ENCODE peak calls at places on chromosome 3, in five cellular contexts. C, F, T, U and A are unnamed samples.
A peak's percentile ranks its signal among the peaks of the same experiment; 100 is the strongest.

GRCh38 chr3:60979861-60980739 is 271.2 kb downstream of the FHIT start:
- DNase-seq in T (no peak), U (no peak), F (no peak), C (no peak), A (no peak)

GRCh38 chr3:15782429-15782828 is 15.3 kb downstream of the ANKRD28 start:
- DNase-seq in T (no peak), F (no peak), U (no peak), C (no peak), A (no peak)

GRCh38 chr3:127764841-127765362 is 57.4 kb downstream of the MGLL start:
- DNase-seq in T (no peak), C (no peak), U (no peak), F (no peak), A (no peak)

GRCh38 chr3:194141415-194142155 is 5.6 kb downstream of the HES1 start:
- DNase-seq in F (peak; percentile 96), T (peak; percentile 91), U (peak; percentile 26), C (peak; percentile 64), A (no peak)

GRCh38 chr3:48662753-48663488 is at the start of gene CELSR3:
- DNase-seq in C (peak; percentile 76), U (peak; percentile 87), F (peak; percentile 56), T (peak; percentile 86), A (peak; percentile 51)

GRCh38 chr3:9066141-9066540 is 102.9 kb upstream of the RAD18 start:
- DNase-seq in F (no peak), U (no peak), C (no peak), T (no peak), A (no peak)

GRCh38 chr3:79477242-79477641 is 290.6 kb downstream of the ROBO1 start:
- DNase-seq in C (no peak), F (no peak), U (no peak), T (no peak), A (no peak)

GRCh38 chr3:168051579-168052183 is 44.0 kb downstream of the GOLIM4 start:
- DNase-seq in C (peak; percentile 37), U (no peak), T (no peak), F (no peak), A (no peak)

GRCh38 chr3:48367201-48367600 is 4.8 kb upstream of the FBXW12 start:
- DNase-seq in T (no peak), C (no peak), U (peak; percentile 98), F (peak; percentile 50), A (no peak)

GRCh38 chr3:125443923-125444322 is 68.8 kb upstream of the ZNF148 start:
- DNase-seq in T (no peak), F (no peak), U (no peak), C (peak; percentile 41), A (peak; percentile 16)

GRCh38 chr3:102178817-102179216 is 256.0 kb upstream of the ZPLD1 start:
- DNase-seq in F (no peak), U (no peak), C (no peak), T (no peak), A (no peak)

GRCh38 chr3:190088890-190089289 is 31.8 kb downstream of the P3H2 start:
- DNase-seq in C (no peak), F (no peak), U (no peak), T (no peak), A (no peak)

GRCh38 chr3:67598814-67599556 is 55.4 kb downstream of the SUCLG2 start:
- DNase-seq in C (no peak), T (no peak), F (no peak), U (no peak), A (no peak)

GRCh38 chr3:40116478-40117162 is 192.9 kb upstream of the EIF1B start:
- DNase-seq in U (no peak), F (no peak), C (no peak), T (no peak), A (no peak)

GRCh38 chr3:25229584-25229983 is 198.5 kb upstream of the RARB start:
- DNase-seq in T (peak; percentile 25), C (no peak), F (no peak), U (no peak), A (no peak)

GRCh38 chr3:141934354-141934753 is 57.9 kb downstream of the ATP1B3 start:
- DNase-seq in C (no peak), U (no peak), T (no peak), F (no peak), A (no peak)

GRCh38 chr3:13546667-13547171 is 2.2 kb upstream of the FBLN2 start:
- DNase-seq in F (peak; percentile 84), C (no peak), U (no peak), T (peak; percentile 32), A (no peak)

GRCh38 chr3:87145553-87145952 is 81.6 kb upstream of the CHMP2B start:
- DNase-seq in T (peak; percentile 16), C (no peak), U (peak; percentile 16), F (no peak), A (no peak)

GRCh38 chr3:182487048-182487447 is 306.3 kb upstream of the ATP11B start:
- DNase-seq in C (no peak), U (no peak), T (no peak), F (no peak), A (no peak)